ENCODE peak calls at places on chromosomes 16 and 17, in nine cellular contexts. J is H7; U is SJCRH30; S is NCI-H446; T is testis; O is activated naive CD4-positive, alpha-beta T cell treated with anti-CD3 and anti-CD28 coated beads, Interleukin-2, amount 10 ng/mL, durations not matched to agents 7 days and 5 days; C is PC-9; R is activated CD8-positive, alpha-beta memory T cell treated with anti-CD3 and anti-CD28 coated beads, Interleukin-2, amount 10 ng/mL, durations not matched to agents 7 days and 5 days; F is NCI-H1436. Z is an unnamed sample.
A peak's percentile ranks its signal among the peaks of the same experiment; 100 is the strongest.

GRCh38 chr16:22001591-22001990 is 675 bp upstream of the PDZD9 start:
- DNase-seq in J (no peak), U (no peak), S (no peak), T (no peak), O (no peak), C (peak; percentile 81), R (no peak), F (no peak), Z (no peak)

GRCh38 chr16:58755989-58756649 is 22.0 kb upstream of the GOT2 start:
- DNase-seq in J (peak; percentile 72), U (peak; percentile 74), S (peak; percentile 1), T (peak; percentile 89), O (peak; percentile 87), C (peak; percentile 50), R (peak; percentile 87), F (peak; percentile 74), Z (peak; percentile 43)

GRCh38 chr16:88570691-88571092 is 489 bp downstream of the ZC3H18 start:
- DNase-seq in J (no peak), U (no peak), S (no peak), T (peak; percentile 23), O (peak; percentile 66), C (no peak), R (peak; percentile 66), F (no peak), Z (no peak)

GRCh38 chr17:41338961-41339485 is 11.6 kb downstream of the KRT33A start:
- DNase-seq in J (no peak), U (no peak), S (no peak), T (no peak), O (no peak), C (peak; percentile 39), R (peak; percentile 46), F (no peak), Z (no peak)

GRCh38 chr17:34261568-34261967 is 6.5 kb downstream of the CCL2 start:
- DNase-seq in J (no peak), U (no peak), S (no peak), T (no peak), O (no peak), C (no peak), R (peak; percentile 64), F (no peak), Z (no peak)

GRCh38 chr17:42135664-42136653 is 13.4 kb downstream of the HSPB9 start:
- DNase-seq in J (no peak), U (no peak), S (no peak), T (peak; percentile 58), O (no peak), C (peak; percentile 95), R (no peak), F (no peak), Z (no peak)

GRCh38 chr17:68519911-68520310 is 7.7 kb downstream of the PRKAR1A start:
- DNase-seq in J (no peak), U (no peak), S (no peak), T (no peak), O (no peak), C (no peak), R (no peak), F (no peak), Z (no peak)

GRCh38 chr17:74742978-74743545 is 5.4 kb upstream of the NHERF1 start:
- DNase-seq in J (peak; percentile 14), U (no peak), S (no peak), T (no peak), O (no peak), C (no peak), R (no peak), F (no peak), Z (no peak)

GRCh38 chr17:21199311-21199710 is 14.7 kb downstream of the TMEM11 start:
- DNase-seq in J (peak; percentile 80), U (peak; percentile 75), S (no peak), T (no peak), O (no peak), C (no peak), R (no peak), F (no peak), Z (no peak)

GRCh38 chr17:77189148-77189547 is 48.4 kb downstream of the SEC14L1 start:
- DNase-seq in J (no peak), U (no peak), S (no peak), T (no peak), O (peak; percentile 34), C (no peak), R (peak; percentile 60), F (no peak), Z (no peak)

GRCh38 chr16:57871457-57871856 is 69.2 kb upstream of the KIFC3 start:
- DNase-seq in J (no peak), U (no peak), S (no peak), T (no peak), O (no peak), C (peak; percentile 82), R (no peak), F (no peak), Z (no peak)

GRCh38 chr16:57178793-57179212 is 7.0 kb downstream of the PSME3IP1 start:
- DNase-seq in J (peak; percentile 42), U (no peak), S (no peak), T (no peak), O (no peak), C (no peak), R (no peak), F (no peak), Z (no peak)

GRCh38 chr16:26672206-26672605 is 394.5 kb upstream of the C16orf82 start:
- DNase-seq in J (no peak), U (peak; percentile 31), S (no peak), T (no peak), O (no peak), C (no peak), R (no peak), F (peak; percentile 93), Z (no peak)